ENCODE peak calls at places on chromosomes 11 and 22, in eight cellular contexts. One of them, this sample, is unnamed.

GRCh38 chr11:105181100-105181499 is 41.5 kb upstream of the CARD18 start:
- DNase-seq in choroid plexus epithelial cell: peak; percentile 91
- DNase-seq in nephron progenitor cell: no peak
- DNase-seq in kidney epithelial cell: no peak
- DNase-seq in cardiac muscle cell: peak; percentile 86
- DNase-seq in kidney: no peak
- DNase-seq in A549: no peak
- DNase-seq in fibroblast of mammary gland: peak; percentile 72
- DNase-seq in this sample: peak; percentile 86

GRCh38 chr11:43116071-43116470 is 195.7 kb upstream of the API5 start:
- DNase-seq in choroid plexus epithelial cell: no peak
- DNase-seq in nephron progenitor cell: no peak
- DNase-seq in cardiac muscle cell: no peak
- DNase-seq in kidney epithelial cell: no peak
- DNase-seq in fibroblast of mammary gland: no peak
- DNase-seq in A549: no peak
- DNase-seq in kidney: no peak
- DNase-seq in this sample: no peak

GRCh38 chr11:121437018-121437685 is 15.0 kb upstream of the SORL1 start:
- DNase-seq in A549: no peak
- DNase-seq in fibroblast of mammary gland: peak; percentile 75
- DNase-seq in cardiac muscle cell: peak; percentile 63
- DNase-seq in nephron progenitor cell: no peak
- DNase-seq in kidney: no peak
- DNase-seq in kidney epithelial cell: no peak
- DNase-seq in choroid plexus epithelial cell: peak; percentile 67
- DNase-seq in this sample: peak; percentile 83

GRCh38 chr11:94746721-94747120 is 21.4 kb upstream of the AMOTL1 start:
- DNase-seq in nephron progenitor cell: no peak
- DNase-seq in choroid plexus epithelial cell: no peak
- DNase-seq in kidney epithelial cell: no peak
- DNase-seq in kidney: no peak
- DNase-seq in A549: peak; percentile 89
- DNase-seq in cardiac muscle cell: no peak
- DNase-seq in fibroblast of mammary gland: no peak
- DNase-seq in this sample: no peak

GRCh38 chr22:21672107-21672629 is 6.4 kb downstream of the PPIL2 start:
- DNase-seq in choroid plexus epithelial cell: no peak
- DNase-seq in kidney: no peak
- DNase-seq in fibroblast of mammary gland: no peak
- DNase-seq in A549: no peak
- DNase-seq in nephron progenitor cell: no peak
- DNase-seq in cardiac muscle cell: no peak
- DNase-seq in kidney epithelial cell: no peak
- DNase-seq in this sample: no peak

GRCh38 chr11:31092638-31093037 is 276.9 kb downstream of the DCDC1 start:
- DNase-seq in kidney: no peak
- DNase-seq in nephron progenitor cell: no peak
- DNase-seq in kidney epithelial cell: no peak
- DNase-seq in cardiac muscle cell: no peak
- DNase-seq in A549: no peak
- DNase-seq in fibroblast of mammary gland: no peak
- DNase-seq in choroid plexus epithelial cell: no peak
- DNase-seq in this sample: no peak

GRCh38 chr22:49502126-49502826 is 325.4 kb downstream of the BRD1 start:
- DNase-seq in kidney epithelial cell: no peak
- DNase-seq in nephron progenitor cell: no peak
- DNase-seq in cardiac muscle cell: no peak
- DNase-seq in A549: peak; percentile 53
- DNase-seq in choroid plexus epithelial cell: no peak
- DNase-seq in kidney: no peak
- DNase-seq in fibroblast of mammary gland: peak; percentile 24
- DNase-seq in this sample: no peak

GRCh38 chr11:44825058-44825795 is 98.5 kb downstream of the TSPAN18 start:
- DNase-seq in kidney: no peak
- DNase-seq in kidney epithelial cell: no peak
- DNase-seq in fibroblast of mammary gland: no peak
- DNase-seq in choroid plexus epithelial cell: no peak
- DNase-seq in nephron progenitor cell: no peak
- DNase-seq in cardiac muscle cell: no peak
- DNase-seq in A549: no peak
- DNase-seq in this sample: no peak

GRCh38 chr11:63212742-63213141 is 30.7 kb downstream of the SLC22A25 start:
- DNase-seq in kidney epithelial cell: no peak
- DNase-seq in A549: peak; percentile 30
- DNase-seq in fibroblast of mammary gland: peak; percentile 16
- DNase-seq in choroid plexus epithelial cell: peak; percentile 38
- DNase-seq in kidney: no peak
- DNase-seq in nephron progenitor cell: peak; percentile 29
- DNase-seq in cardiac muscle cell: peak; percentile 29
- DNase-seq in this sample: peak; percentile 41

GRCh38 chr11:27475622-27476021 is 3.0 kb upstream of the LGR4 start:
- DNase-seq in A549: no peak
- DNase-seq in kidney: no peak
- DNase-seq in nephron progenitor cell: no peak
- DNase-seq in choroid plexus epithelial cell: no peak
- DNase-seq in fibroblast of mammary gland: no peak
- DNase-seq in cardiac muscle cell: no peak
- DNase-seq in kidney epithelial cell: no peak
- DNase-seq in this sample: no peak

DNA sequence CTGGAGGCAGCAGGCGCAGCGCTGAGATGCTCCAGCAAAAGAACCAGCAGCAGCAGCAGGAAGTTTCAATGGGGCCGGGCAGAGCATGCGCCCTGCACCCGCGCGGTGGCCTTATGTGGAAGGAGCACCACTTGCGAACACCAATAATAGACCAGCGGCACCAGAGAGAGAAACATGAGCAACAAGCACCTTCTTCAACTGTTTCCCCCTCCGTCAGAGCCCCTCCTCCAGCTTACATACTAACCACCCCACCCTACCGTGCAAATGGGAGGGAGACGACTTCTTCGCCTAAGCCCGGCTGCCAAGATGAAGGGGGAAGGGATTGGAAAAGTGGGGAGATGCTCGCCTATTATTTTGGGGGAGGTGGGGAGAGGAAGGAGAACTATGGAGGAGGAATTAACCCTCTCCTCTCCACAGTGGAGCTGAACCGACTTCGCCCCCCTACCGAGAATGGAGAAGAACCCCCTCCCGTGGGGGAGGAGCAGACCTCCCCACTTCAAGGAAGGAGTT is 1.1 kb downstream of the RSF1 start:
- DNase-seq in kidney: peak; percentile 93
- DNase-seq in nephron progenitor cell: peak; percentile 81
- DNase-seq in choroid plexus epithelial cell: peak; percentile 96
- DNase-seq in kidney epithelial cell: peak; percentile 76
- DNase-seq in cardiac muscle cell: peak; percentile 91
- DNase-seq in fibroblast of mammary gland: peak; percentile 82
- DNase-seq in A549: peak; percentile 89
- DNase-seq in this sample: peak; percentile 81
- TF ChIP-seq CTCF in kidney: peak; percentile 9
- TF ChIP-seq CTCF in nephron progenitor cell: no peak
- TF ChIP-seq CTCF in choroid plexus epithelial cell: peak; percentile 29
- TF ChIP-seq CTCF in kidney epithelial cell: no peak
- TF ChIP-seq CTCF in cardiac muscle cell: peak; percentile 16
- TF ChIP-seq CTCF in fibroblast of mammary gland: no peak
- TF ChIP-seq CTCF in A549: no peak
- TF ChIP-seq CTCF in this sample: no peak

GRCh38 chr22:39665229-39665628 is 94.7 kb downstream of the CACNA1I start:
- DNase-seq in cardiac muscle cell: no peak
- DNase-seq in kidney epithelial cell: no peak
- DNase-seq in nephron progenitor cell: no peak
- DNase-seq in A549: no peak
- DNase-seq in kidney: no peak
- DNase-seq in fibroblast of mammary gland: no peak
- DNase-seq in choroid plexus epithelial cell: no peak
- DNase-seq in this sample: no peak

GRCh38 chr22:39666926-39667325 is 96.4 kb downstream of the CACNA1I start:
- DNase-seq in kidney: no peak
- DNase-seq in fibroblast of mammary gland: no peak
- DNase-seq in kidney epithelial cell: no peak
- DNase-seq in A549: no peak
- DNase-seq in cardiac muscle cell: no peak
- DNase-seq in choroid plexus epithelial cell: no peak
- DNase-seq in nephron progenitor cell: no peak
- DNase-seq in this sample: no peak

GRCh38 chr22:39666495-39666894 is 95.9 kb downstream of the CACNA1I start:
- DNase-seq in choroid plexus epithelial cell: no peak
- DNase-seq in fibroblast of mammary gland: no peak
- DNase-seq in A549: no peak
- DNase-seq in kidney epithelial cell: no peak
- DNase-seq in nephron progenitor cell: no peak
- DNase-seq in cardiac muscle cell: no peak
- DNase-seq in kidney: no peak
- DNase-seq in this sample: no peak

GRCh38 chr22:39664485-39665200 is 94.1 kb downstream of the CACNA1I start:
- DNase-seq in kidney epithelial cell: no peak
- DNase-seq in A549: no peak
- DNase-seq in cardiac muscle cell: no peak
- DNase-seq in nephron progenitor cell: peak; percentile 85
- DNase-seq in fibroblast of mammary gland: no peak
- DNase-seq in choroid plexus epithelial cell: no peak
- DNase-seq in kidney: no peak
- DNase-seq in this sample: no peak

DNA sequence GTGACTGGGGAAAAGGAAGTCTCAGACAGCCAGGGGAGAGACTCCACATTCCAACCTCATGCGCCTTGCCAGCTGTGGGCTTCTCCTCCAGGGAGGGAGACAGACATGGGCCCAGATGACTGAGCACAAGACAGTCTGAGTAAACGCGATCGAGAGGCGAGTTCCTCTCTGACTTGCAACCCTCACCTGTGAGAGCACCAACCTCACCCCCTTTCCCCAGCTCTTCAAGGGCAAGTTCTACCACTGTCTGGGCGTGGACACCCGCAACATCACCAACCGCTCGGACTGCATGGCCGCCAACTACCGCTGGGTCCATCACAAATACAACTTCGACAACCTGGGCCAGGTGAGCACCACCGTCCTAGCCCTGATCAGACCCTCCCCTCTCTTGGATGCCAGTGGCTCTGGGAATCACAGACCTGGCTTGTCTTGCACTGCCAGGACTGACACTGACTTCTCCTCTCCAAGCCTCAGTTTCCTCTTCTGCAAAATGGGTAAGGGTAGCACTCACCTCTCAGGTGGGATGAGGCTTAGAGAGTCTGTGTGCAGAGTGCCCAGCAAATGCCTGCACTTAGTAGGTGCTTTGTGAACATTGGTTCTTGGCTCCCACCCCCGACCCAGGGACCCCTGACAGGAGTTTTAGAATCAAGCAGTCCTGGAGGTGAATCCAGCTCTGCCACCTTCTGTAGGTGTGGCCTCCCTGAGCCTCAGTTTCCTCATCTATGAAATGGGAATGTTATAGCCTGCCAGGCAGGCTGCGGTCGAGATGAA is 95.3 kb downstream of the CACNA1I start:
- DNase-seq in fibroblast of mammary gland: no peak
- DNase-seq in nephron progenitor cell: no peak
- DNase-seq in A549: no peak
- DNase-seq in cardiac muscle cell: no peak
- DNase-seq in kidney: no peak
- DNase-seq in choroid plexus epithelial cell: no peak
- DNase-seq in kidney epithelial cell: no peak
- DNase-seq in this sample: no peak
- TF ChIP-seq CTCF in fibroblast of mammary gland: no peak
- TF ChIP-seq CTCF in nephron progenitor cell: no peak
- TF ChIP-seq CTCF in A549: no peak
- TF ChIP-seq CTCF in cardiac muscle cell: no peak
- TF ChIP-seq CTCF in kidney: no peak
- TF ChIP-seq CTCF in choroid plexus epithelial cell: no peak
- TF ChIP-seq CTCF in kidney epithelial cell: no peak
- TF ChIP-seq CTCF in this sample: no peak

GRCh38 chr22:30754971-30755759 is 60.5 kb downstream of the OSBP2 start:
- DNase-seq in cardiac muscle cell: peak; percentile 87
- DNase-seq in fibroblast of mammary gland: peak; percentile 85
- DNase-seq in nephron progenitor cell: peak; percentile 41
- DNase-seq in kidney: no peak
- DNase-seq in A549: peak; percentile 73
- DNase-seq in choroid plexus epithelial cell: peak; percentile 92
- DNase-seq in kidney epithelial cell: no peak
- DNase-seq in this sample: peak; percentile 81
- TF ChIP-seq CTCF in cardiac muscle cell: peak; percentile 89
- TF ChIP-seq CTCF in fibroblast of mammary gland: peak; percentile 85
- TF ChIP-seq CTCF in nephron progenitor cell: peak; percentile 52
- TF ChIP-seq CTCF in kidney: peak; percentile 66
- TF ChIP-seq CTCF in A549: peak; percentile 73
- TF ChIP-seq CTCF in choroid plexus epithelial cell: peak; percentile 96
- TF ChIP-seq CTCF in kidney epithelial cell: peak; percentile 81
- TF ChIP-seq CTCF in this sample: peak; percentile 70

GRCh38 chr11:130979386-130979972 is 63.2 kb upstream of the SNX19 start:
- DNase-seq in kidney: no peak
- DNase-seq in nephron progenitor cell: no peak
- DNase-seq in cardiac muscle cell: peak; percentile 58
- DNase-seq in fibroblast of mammary gland: peak; percentile 73
- DNase-seq in kidney epithelial cell: no peak
- DNase-seq in choroid plexus epithelial cell: peak; percentile 75
- DNase-seq in A549: peak; percentile 23
- DNase-seq in this sample: peak; percentile 53
- TF ChIP-seq CTCF in kidney: peak; percentile 26
- TF ChIP-seq CTCF in nephron progenitor cell: peak; percentile 48
- TF ChIP-seq CTCF in cardiac muscle cell: peak; percentile 65
- TF ChIP-seq CTCF in fibroblast of mammary gland: peak; percentile 73
- TF ChIP-seq CTCF in kidney epithelial cell: peak; percentile 58
- TF ChIP-seq CTCF in choroid plexus epithelial cell: peak; percentile 77
- TF ChIP-seq CTCF in A549: peak; percentile 9
- TF ChIP-seq CTCF in this sample: peak; percentile 64

GRCh38 chr22:30045001-30045887 is 35.0 kb upstream of the HORMAD2 start:
- DNase-seq in nephron progenitor cell: no peak
- DNase-seq in cardiac muscle cell: no peak
- DNase-seq in kidney epithelial cell: no peak
- DNase-seq in fibroblast of mammary gland: no peak
- DNase-seq in kidney: no peak
- DNase-seq in A549: no peak
- DNase-seq in choroid plexus epithelial cell: no peak
- DNase-seq in this sample: no peak

GRCh38 chr22:30046716-30047363 is 33.4 kb upstream of the HORMAD2 start:
- DNase-seq in kidney: no peak
- DNase-seq in choroid plexus epithelial cell: no peak
- DNase-seq in fibroblast of mammary gland: no peak
- DNase-seq in nephron progenitor cell: no peak
- DNase-seq in A549: no peak
- DNase-seq in kidney epithelial cell: no peak
- DNase-seq in cardiac muscle cell: no peak
- DNase-seq in this sample: no peak

GRCh38 chr22:30048711-30049110 is 31.6 kb upstream of the HORMAD2 start:
- DNase-seq in fibroblast of mammary gland: no peak
- DNase-seq in kidney: no peak
- DNase-seq in kidney epithelial cell: no peak
- DNase-seq in A549: no peak
- DNase-seq in nephron progenitor cell: no peak
- DNase-seq in choroid plexus epithelial cell: no peak
- DNase-seq in cardiac muscle cell: no peak
- DNase-seq in this sample: no peak

GRCh38 chr22:30045901-30046715 is 34.2 kb upstream of the HORMAD2 start:
- DNase-seq in nephron progenitor cell: no peak
- DNase-seq in A549: no peak
- DNase-seq in cardiac muscle cell: no peak
- DNase-seq in choroid plexus epithelial cell: no peak
- DNase-seq in kidney epithelial cell: no peak
- DNase-seq in fibroblast of mammary gland: no peak
- DNase-seq in kidney: no peak
- DNase-seq in this sample: no peak

DNA sequence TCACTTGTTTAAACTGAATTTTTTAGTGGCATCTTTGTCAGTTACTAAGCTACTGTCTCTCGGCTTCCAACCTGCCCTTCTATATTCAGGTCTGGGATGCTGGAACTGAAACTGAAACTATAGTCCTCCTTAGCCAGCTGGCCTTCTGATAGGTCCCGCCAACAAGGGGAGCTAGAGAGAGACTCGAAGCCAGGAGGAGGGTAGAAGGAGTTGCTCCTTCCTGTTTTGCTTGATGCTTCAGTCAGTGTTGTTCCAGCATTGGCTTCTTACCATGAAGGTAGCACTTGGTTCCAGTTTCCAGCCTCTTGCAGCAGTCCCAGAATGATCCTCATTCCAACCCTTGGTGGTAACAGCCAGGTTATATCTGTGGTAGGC is 32.9 kb upstream of the HORMAD2 start:
- DNase-seq in kidney epithelial cell: no peak
- DNase-seq in cardiac muscle cell: peak; percentile 17
- DNase-seq in nephron progenitor cell: no peak
- DNase-seq in A549: no peak
- DNase-seq in choroid plexus epithelial cell: peak; percentile 59
- DNase-seq in kidney: no peak
- DNase-seq in fibroblast of mammary gland: peak; percentile 18
- DNase-seq in this sample: no peak
- TF ChIP-seq CTCF in kidney epithelial cell: no peak
- TF ChIP-seq CTCF in cardiac muscle cell: no peak
- TF ChIP-seq CTCF in nephron progenitor cell: no peak
- TF ChIP-seq CTCF in A549: no peak
- TF ChIP-seq CTCF in choroid plexus epithelial cell: peak; percentile 31
- TF ChIP-seq CTCF in kidney: no peak
- TF ChIP-seq CTCF in fibroblast of mammary gland: no peak
- TF ChIP-seq CTCF in this sample: no peak

This sample was measured in MCF 10A.